ENCODE peak calls at places on chromosome 20, in ten cellular contexts. N is cardiac muscle cell, Y is osteoblast, V is RWPE1, Q is neural progenitor cell, I is H9, C is ovary, D is stomach, X is GM12865, J is epithelial cell of esophagus. A is an unnamed sample.

GRCh38 chr20:37209661-37210314 is 30.4 kb upstream of the MROH8 start:
- DNase-seq in N (no peak), Y (no peak), V (peak), Q (no peak), I (no peak), C (no peak), D (no peak), X (no peak), J (peak), A (no peak)

GRCh38 chr20:48703107-48703506 is 124.7 kb downstream of the PREX1 start:
- DNase-seq in N (no peak), Y (no peak), V (no peak), Q (no peak), I (no peak), C (no peak), D (peak), X (no peak), J (no peak), A (no peak)

GRCh38 chr20:31699801-31700728 is 22.6 kb downstream of the BCL2L1 start:
- DNase-seq in N (no peak), Y (no peak), V (no peak), Q (no peak), I (no peak), C (no peak), D (no peak), X (no peak), J (no peak), A (no peak)

GRCh38 chr20:276620-277495 is 13.7 kb downstream of the C20orf96 start:
- DNase-seq in N (no peak), Y (no peak), V (no peak), Q (no peak), I (peak), C (no peak), D (no peak), X (no peak), J (no peak), A (no peak)

GRCh38 chr20:57618091-57618765 is 2.0 kb downstream of the ZBP1 start:
- DNase-seq in N (no peak), Y (no peak), V (peak), Q (no peak), I (no peak), C (no peak), D (no peak), X (no peak), J (peak), A (no peak)

GRCh38 chr20:20463933-20464374 is 96.0 kb downstream of the INSM1 start:
- DNase-seq in N (peak), Y (no peak), V (no peak), Q (peak), I (peak), C (no peak), D (no peak), X (peak), J (no peak), A (no peak)

GRCh38 chr20:10649817-10650200 is 24.0 kb downstream of the JAG1 start:
- DNase-seq in N (no peak), Y (no peak), V (no peak), Q (no peak), I (no peak), C (no peak), D (no peak), X (no peak), J (no peak), A (no peak)

GRCh38 chr20:23205656-23206055 is 119.5 kb upstream of the CD93 start:
- DNase-seq in N (peak), Y (no peak), V (no peak), Q (peak), I (peak), C (peak), D (peak), X (no peak), J (peak), A (peak)

GRCh38 chr20:46195264-46196038 is 77.3 kb downstream of the CD40 start:
- DNase-seq in N (no peak), Y (no peak), V (no peak), Q (no peak), I (no peak), C (no peak), D (no peak), X (no peak), J (no peak), A (no peak)

GRCh38 chr20:30513050-30513628 is 744.3 kb upstream of the DEFB115 start:
- DNase-seq in N (peak), Y (peak), V (no peak), Q (no peak), I (no peak), C (no peak), D (no peak), X (no peak), J (no peak), A (no peak)

GRCh38 chr20:17747431-17747846 is 47.7 kb downstream of the BANF2 start:
- DNase-seq in N (peak), Y (peak), V (peak), Q (no peak), I (no peak), C (no peak), D (peak), X (peak), J (peak), A (no peak)

GRCh38 chr20:57205625-57206219 is 60.7 kb downstream of the BMP7 start:
- DNase-seq in N (peak), Y (peak), V (peak), Q (no peak), I (no peak), C (no peak), D (no peak), X (no peak), J (peak), A (no peak)

GRCh38 chr20:58998656-58999055 is 8.4 kb downstream of the CTSZ start:
- DNase-seq in N (no peak), Y (peak), V (no peak), Q (no peak), I (no peak), C (no peak), D (no peak), X (no peak), J (no peak), A (no peak)

GRCh38 chr20:23142162-23143050 is 56.3 kb upstream of the CD93 start:
- DNase-seq in N (no peak), Y (no peak), V (no peak), Q (no peak), I (no peak), C (no peak), D (no peak), X (peak), J (peak), A (no peak)

GRCh38 chr20:41248371-41249024 is 69.0 kb downstream of the ZHX3 start:
- DNase-seq in N (peak), Y (no peak), V (peak), Q (no peak), I (no peak), C (peak), D (no peak), X (no peak), J (no peak), A (no peak)

GRCh38 chr20:57652865-57653545 is 32.8 kb upstream of the ZBP1 start:
- DNase-seq in N (no peak), Y (no peak), V (no peak), Q (no peak), I (peak), C (no peak), D (peak), X (no peak), J (no peak), A (peak)

GRCh38 chr20:57579898-57580447 is 19.1 kb downstream of the PCK1 start:
- DNase-seq in N (no peak), Y (peak), V (peak), Q (no peak), I (no peak), C (no peak), D (no peak), X (no peak), J (no peak), A (no peak)

GRCh38 chr20:39044501-39044900 is 82.4 kb downstream of the DHX35 start:
- DNase-seq in N (no peak), Y (no peak), V (no peak), Q (no peak), I (no peak), C (no peak), D (no peak), X (no peak), J (no peak), A (no peak)

GRCh38 chr20:12838261-12838866 is 170.4 kb upstream of the SPTLC3 start:
- DNase-seq in N (no peak), Y (no peak), V (no peak), Q (peak), I (peak), C (no peak), D (no peak), X (no peak), J (no peak), A (peak)

GRCh38 chr20:13142143-13142542 is 78.9 kb upstream of the ISM1 start:
- DNase-seq in N (no peak), Y (no peak), V (no peak), Q (peak), I (no peak), C (no peak), D (no peak), X (no peak), J (no peak), A (no peak)

GRCh38 chr20:38303908-38304379 is at the start of gene BPI:
- DNase-seq in N (peak), Y (no peak), V (no peak), Q (no peak), I (no peak), C (no peak), D (peak), X (no peak), J (no peak), A (no peak)

GRCh38 chr20:20327756-20328155 is 40.1 kb upstream of the INSM1 start:
- DNase-seq in N (no peak), Y (no peak), V (peak), Q (no peak), I (no peak), C (no peak), D (no peak), X (no peak), J (peak), A (no peak)

GRCh38 chr20:37986873-37987601 is 46.2 kb downstream of the TTI1 start:
- DNase-seq in N (no peak), Y (no peak), V (no peak), Q (peak), I (no peak), C (no peak), D (peak), X (no peak), J (no peak), A (no peak)

GRCh38 chr20:59578602-59579403 is 25.5 kb upstream of the PHACTR3 start:
- DNase-seq in N (no peak), Y (peak), V (no peak), Q (no peak), I (no peak), C (no peak), D (no peak), X (no peak), J (no peak), A (no peak)

GRCh38 chr20:35947489-35947888 is 6.8 kb downstream of the SCAND1 start:
- DNase-seq in N (peak), Y (peak), V (no peak), Q (peak), I (peak), C (no peak), D (no peak), X (peak), J (peak), A (peak)
- TF ChIP-seq CTCF in N (peak), Y (peak), V (no peak), Q (peak), I (peak), C (no peak), D (no peak), X (peak), J (peak), A (peak)

DNA sequence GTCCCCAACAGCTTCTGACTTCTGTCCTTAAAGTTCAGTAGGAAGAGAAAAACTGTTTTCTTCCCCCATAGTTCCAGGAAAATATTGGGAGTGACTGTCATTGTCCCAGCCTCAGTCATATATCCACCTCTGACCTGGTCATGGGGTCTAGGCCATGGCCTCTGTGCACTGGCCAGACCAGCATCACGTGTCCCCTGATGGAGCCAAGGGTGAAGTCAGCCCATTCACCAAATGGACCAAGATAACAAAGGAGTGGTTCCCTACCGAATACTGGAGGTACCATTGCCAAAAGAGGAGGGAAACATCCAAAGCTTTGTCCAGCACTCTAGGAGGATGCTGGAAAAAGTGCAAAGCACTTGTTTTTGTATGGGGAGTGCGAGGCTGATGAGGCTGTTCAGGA is 395.4 kb downstream of the TAF4 start:
- DNase-seq in N (no peak), Y (peak), V (no peak), Q (no peak), I (no peak), C (no peak), D (no peak), X (no peak), J (no peak), A (no peak)
- TF ChIP-seq CTCF in N (no peak), Y (no peak), V (no peak), Q (no peak), I (no peak), C (no peak), D (no peak), X (no peak), J (no peak), A (no peak)

GRCh38 chr20:6384368-6384767 is 261.5 kb upstream of the FERMT1 start:
- DNase-seq in N (no peak), Y (no peak), V (no peak), Q (no peak), I (no peak), C (no peak), D (no peak), X (no peak), J (no peak), A (no peak)

GRCh38 chr20:6384956-6385355 is 262.1 kb upstream of the FERMT1 start:
- DNase-seq in N (no peak), Y (no peak), V (no peak), Q (no peak), I (no peak), C (no peak), D (no peak), X (no peak), J (no peak), A (no peak)

DNA sequence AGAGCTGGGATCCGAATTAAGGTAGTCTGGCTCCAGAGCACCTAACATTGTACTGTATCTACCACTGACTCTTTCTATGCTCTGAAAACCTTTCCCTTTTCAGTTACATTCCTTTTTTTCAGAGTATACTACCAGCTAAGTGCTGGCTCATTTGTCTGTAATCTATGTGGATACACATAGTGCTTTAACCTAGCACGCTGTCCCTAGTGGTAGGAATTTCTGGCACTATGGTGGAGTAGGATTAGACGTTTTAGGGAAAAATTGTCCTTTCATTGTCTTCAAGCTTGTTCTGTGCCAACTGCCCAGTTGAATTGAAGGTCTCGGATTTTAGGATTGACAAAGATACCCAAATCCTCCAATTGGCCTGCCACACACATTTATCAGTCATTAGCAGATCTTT is 259.1 kb upstream of the FERMT1 start:
- DNase-seq in N (peak), Y (no peak), V (peak), Q (peak), I (no peak), C (no peak), D (no peak), X (no peak), J (peak), A (peak)
- TF ChIP-seq CTCF in N (peak), Y (peak), V (peak), Q (peak), I (peak), C (no peak), D (peak), X (no peak), J (peak), A (peak)

GRCh38 chr20:24781061-24781980 is 167.7 kb upstream of the CST7 start:
- DNase-seq in N (peak), Y (peak), V (peak), Q (peak), I (peak), C (no peak), D (no peak), X (peak), J (peak), A (peak)
- TF ChIP-seq CTCF in N (peak), Y (peak), V (no peak), Q (peak), I (peak), C (no peak), D (peak), X (peak), J (peak), A (no peak)

DNA sequence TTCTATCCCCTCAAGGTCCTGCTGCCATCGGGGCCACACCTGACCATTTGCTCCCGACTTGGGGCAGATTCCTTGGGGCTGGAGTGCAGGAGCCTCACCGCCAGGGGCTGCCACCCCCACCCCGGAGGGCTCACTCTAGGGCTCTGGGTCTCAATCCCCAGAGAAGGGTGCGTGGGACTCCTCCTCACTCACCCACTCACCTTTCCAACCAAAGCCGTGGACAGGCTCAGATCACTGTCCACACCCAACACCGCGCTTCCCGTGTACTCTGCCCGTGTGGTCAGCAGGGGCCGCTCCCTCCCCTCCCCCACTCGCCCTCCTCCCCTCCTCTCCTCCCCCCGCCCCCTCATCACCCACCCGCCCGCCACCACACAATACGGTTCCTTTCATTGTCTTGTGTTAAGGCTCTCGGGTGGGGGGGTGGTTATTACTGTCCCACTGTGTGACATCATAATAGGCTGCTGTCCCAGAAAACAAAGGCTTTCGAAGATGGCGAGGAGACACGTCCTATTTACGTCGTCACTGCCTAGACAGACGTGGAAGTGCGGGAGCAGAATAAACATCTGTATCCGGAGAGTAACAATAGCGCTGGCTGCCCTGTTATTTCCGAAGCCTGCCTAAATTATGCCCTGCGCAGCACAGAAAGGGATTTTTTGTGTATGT is 85.8 kb downstream of the YTHDF1 start:
- DNase-seq in N (peak), Y (peak), V (no peak), Q (peak), I (peak), C (no peak), D (no peak), X (no peak), J (no peak), A (no peak)
- TF ChIP-seq CTCF in N (no peak), Y (no peak), V (no peak), Q (peak), I (peak), C (no peak), D (no peak), X (no peak), J (no peak), A (no peak)

DNA sequence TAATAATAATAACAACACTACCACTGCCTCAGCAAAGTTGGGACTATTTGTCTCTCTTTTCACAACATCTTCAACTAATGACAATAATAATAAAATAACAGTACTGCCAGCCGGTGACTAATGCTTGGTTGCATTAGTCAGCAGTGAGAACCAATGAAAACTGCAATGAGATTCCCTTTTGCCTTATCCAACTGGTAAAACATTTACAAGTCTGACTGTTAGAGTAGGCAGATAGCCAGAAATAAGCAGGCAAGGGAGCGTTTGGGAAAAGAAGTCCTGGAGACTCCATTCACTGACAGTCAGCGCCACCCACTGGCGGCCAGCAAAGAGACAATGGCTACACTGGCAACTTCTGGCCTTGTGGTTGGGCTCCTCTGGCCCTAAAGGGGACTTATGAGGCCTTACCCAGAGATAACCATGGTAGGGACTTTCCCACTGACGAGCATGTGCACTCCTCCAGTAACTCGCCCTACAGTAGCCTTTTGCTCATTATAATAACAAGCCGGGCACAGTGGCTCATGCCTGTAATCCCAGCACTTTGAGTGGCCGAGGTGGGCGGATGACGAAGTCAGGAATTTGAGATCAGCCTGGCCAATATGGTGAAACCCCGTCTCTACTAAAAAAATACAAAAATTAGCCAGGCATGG is 3.4 kb upstream of the NSFL1C start:
- DNase-seq in N (peak), Y (peak), V (peak), Q (peak), I (peak), C (peak), D (peak), X (peak), J (peak), A (peak)
- TF ChIP-seq CTCF in N (peak), Y (peak), V (peak), Q (peak), I (peak), C (no peak), D (peak), X (peak), J (peak), A (peak)

GRCh38 chr20:33808388-33808787 is 2.8 kb upstream of the CHMP4B start:
- DNase-seq in N (no peak), Y (no peak), V (no peak), Q (no peak), I (no peak), C (no peak), D (no peak), X (no peak), J (no peak), A (no peak)

GRCh38 chr20:33814238-33814712 is 3.1 kb downstream of the CHMP4B start:
- DNase-seq in N (no peak), Y (peak), V (no peak), Q (no peak), I (no peak), C (no peak), D (no peak), X (peak), J (no peak), A (no peak)

GRCh38 chr20:33811763-33812672 is 870 bp downstream of the CHMP4B start:
- DNase-seq in N (peak), Y (peak), V (peak), Q (peak), I (no peak), C (peak), D (peak), X (peak), J (peak), A (no peak)

GRCh38 chr20:33812673-33813462 is 1.7 kb downstream of the CHMP4B start:
- DNase-seq in N (no peak), Y (no peak), V (peak), Q (peak), I (no peak), C (no peak), D (no peak), X (peak), J (peak), A (no peak)

DNA sequence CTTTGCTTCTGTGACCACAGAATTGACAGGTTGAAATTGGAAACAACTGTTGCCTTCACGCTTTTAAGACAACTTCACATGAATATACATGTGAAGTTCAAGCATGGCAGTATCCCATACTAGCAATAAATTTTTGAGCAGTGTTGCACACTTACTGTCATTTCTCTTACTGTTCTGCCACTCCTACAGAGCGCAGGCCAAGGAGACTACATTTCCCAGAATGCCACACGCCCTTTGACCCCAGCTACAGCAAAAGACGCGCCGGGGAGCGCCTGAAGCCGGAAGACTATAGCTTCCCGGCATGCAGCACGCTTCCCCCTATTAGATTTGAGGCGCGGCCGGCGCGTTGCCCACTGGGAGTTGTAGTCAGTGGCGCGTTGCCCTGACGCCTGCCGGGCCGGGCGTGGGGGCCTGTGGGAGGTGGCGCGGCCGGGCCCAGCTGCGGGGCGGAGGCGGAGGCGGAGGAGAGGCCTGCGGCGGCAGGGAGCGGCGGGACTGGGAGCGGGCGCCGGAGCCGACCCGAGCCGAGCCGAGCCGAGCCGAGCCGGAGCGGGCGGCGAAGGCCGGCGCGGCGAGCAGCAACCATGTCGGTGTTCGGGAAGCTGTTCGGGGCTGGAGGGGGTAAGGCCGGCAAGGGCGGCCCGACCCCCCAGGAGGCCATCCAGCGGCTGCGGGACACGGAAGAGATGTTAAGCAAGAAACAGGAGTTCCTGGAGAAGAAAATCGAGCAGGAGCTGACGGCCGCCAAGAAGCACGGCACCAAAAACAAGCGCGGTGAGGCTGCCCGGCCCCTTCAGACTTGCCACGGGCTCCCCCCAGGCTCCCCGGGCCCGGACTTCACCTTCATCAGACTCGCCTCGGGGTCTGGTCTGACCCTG is at the start of gene CHMP4B:
- DNase-seq in N (peak), Y (peak), V (peak), Q (peak), I (peak), C (peak), D (peak), X (peak), J (peak), A (peak)
- TF ChIP-seq CTCF in N (no peak), Y (no peak), V (no peak), Q (no peak), I (no peak), C (no peak), D (no peak), X (no peak), J (no peak), A (no peak)